ENCODE peak calls at places on chromosomes 12 and 14, in eight cellular contexts. E, C, R, A, S, D, O and Z are unnamed samples.

GRCh38 chr12:87428701-87429277 is 600.4 kb downstream of the C12orf50 start:
- DNase-seq in E (no peak), D (peak; percentile 47), A (no peak), R (no peak), C (no peak), O (no peak), S (no peak), Z (no peak)

GRCh38 chr14:92403981-92404380 is 81.0 kb downstream of the SLC24A4 start:
- DNase-seq in S (no peak), O (no peak), E (no peak), A (no peak), D (no peak), R (no peak), C (no peak), Z (no peak)

GRCh38 chr14:104428333-104428851 is 151.2 kb upstream of the C14orf180 start:
- DNase-seq in D (no peak), E (no peak), R (no peak), S (no peak), A (no peak), O (no peak), C (no peak), Z (no peak)

GRCh38 chr12:101694297-101694848 is 3.1 kb upstream of the CHPT1 start:
- DNase-seq in R (no peak), S (no peak), A (no peak), C (no peak), E (no peak), D (peak; percentile 22), O (no peak), Z (no peak)

GRCh38 chr12:42483534-42483857 is 106.0 kb downstream of the PRICKLE1 start:
- DNase-seq in R (no peak), S (peak; percentile 11), E (no peak), O (no peak), D (no peak), C (no peak), A (no peak), Z (no peak)

GRCh38 chr14:103402700-103403099 is 17.5 kb downstream of the MARK3 start:
- DNase-seq in A (no peak), O (no peak), E (no peak), S (no peak), C (no peak), R (no peak), D (peak; percentile 50), Z (no peak)

GRCh38 chr12:464484-465267 is 4.9 kb downstream of the B4GALNT3 start:
- DNase-seq in A (peak; percentile 15), S (no peak), O (no peak), R (no peak), C (no peak), E (no peak), D (no peak), Z (no peak)

GRCh38 chr12:10540776-10541205 is 35.1 kb downstream of the EIF2S3B start:
- DNase-seq in D (peak; percentile 89), A (no peak), C (no peak), R (no peak), O (no peak), E (no peak), S (no peak), Z (no peak)

GRCh38 chr14:69034612-69035262 is 55.6 kb upstream of the ACTN1 start:
- DNase-seq in R (no peak), D (no peak), C (no peak), S (no peak), O (no peak), A (no peak), E (no peak), Z (peak; percentile 41)

GRCh38 chr12:6612652-6613014 is 5.5 kb upstream of the CHD4 start:
- DNase-seq in S (no peak), A (no peak), C (no peak), R (no peak), D (no peak), E (no peak), O (no peak), Z (peak; percentile 55)

GRCh38 chr12:11853126-11853525 is 203.7 kb downstream of the ETV6 start:
- DNase-seq in D (no peak), C (peak; percentile 35), S (no peak), O (no peak), A (peak; percentile 21), E (no peak), R (no peak), Z (no peak)

GRCh38 chr14:90398315-90398811 is 1.5 kb downstream of the CALM1 start:
- DNase-seq in R (no peak), E (peak; percentile 79), S (peak; percentile 71), C (no peak), D (no peak), O (no peak), A (peak; percentile 53), Z (peak; percentile 85)

GRCh38 chr14:69043598-69044267 is 64.6 kb upstream of the ACTN1 start:
- DNase-seq in A (no peak), S (no peak), D (peak; percentile 87), O (no peak), E (peak; percentile 43), R (no peak), C (no peak), Z (no peak)

GRCh38 chr14:67940894-67941455 is 121.4 kb downstream of the RAD51B start:
- DNase-seq in A (no peak), D (peak; percentile 98), R (no peak), E (no peak), O (peak; percentile 49), S (no peak), C (no peak), Z (no peak)

GRCh38 chr12:12926571-12927071 is 25.3 kb downstream of the GPRC5D start:
- DNase-seq in E (no peak), O (peak; percentile 42), R (no peak), S (no peak), C (no peak), A (no peak), D (peak; percentile 82), Z (no peak)

GRCh38 chr12:14834502-14834901 is 8.8 kb downstream of the ART4 start:
- DNase-seq in R (no peak), D (no peak), C (no peak), E (no peak), S (no peak), O (no peak), A (no peak), Z (no peak)

GRCh38 chr14:87613856-87614255 is 379.1 kb downstream of the GALC start:
- DNase-seq in C (no peak), O (no peak), D (no peak), A (no peak), E (no peak), R (no peak), S (no peak), Z (no peak)

GRCh38 chr12:109795023-109795422 is 38.2 kb downstream of the TRPV4 start:
- DNase-seq in C (no peak), A (no peak), D (peak; percentile 76), O (no peak), E (no peak), R (no peak), S (no peak), Z (no peak)

GRCh38 chr12:122182887-122183587 is at the start of gene LRRC43:
- DNase-seq in E (peak; percentile 32), A (peak; percentile 14), R (no peak), C (peak; percentile 23), O (no peak), S (no peak), D (no peak), Z (no peak)

GRCh38 chr14:42671636-42672035 is 1065.0 kb downstream of the LRFN5 start:
- DNase-seq in E (no peak), C (no peak), R (no peak), A (no peak), O (no peak), D (peak; percentile 64), S (no peak), Z (no peak)

GRCh38 chr14:68949236-68949965 is 29.7 kb downstream of the ACTN1 start:
- DNase-seq in S (no peak), R (no peak), E (no peak), D (peak; percentile 41), O (no peak), A (no peak), C (no peak), Z (no peak)

GRCh38 chr14:92692822-92693226 is 55.6 kb downstream of the LGMN start:
- DNase-seq in A (peak; percentile 99), E (peak; percentile 51), S (peak; percentile 31), D (peak; percentile 55), R (no peak), O (no peak), C (peak; percentile 86), Z (no peak)

GRCh38 chr12:12254549-12254948 is 12.3 kb downstream of the LRP6 start:
- DNase-seq in R (no peak), E (no peak), C (no peak), O (no peak), D (no peak), A (no peak), S (no peak), Z (no peak)

GRCh38 chr14:105844047-105844630 is 317.8 kb downstream of the TMEM121 start:
- DNase-seq in A (no peak), O (no peak), E (no peak), S (no peak), R (no peak), D (no peak), C (no peak), Z (no peak)